ENCODE peak calls at places on chromosomes 13 and 19, in four cellular contexts. J is HEK293T, X is K562, G is HepG2. Q is an unnamed sample.

GRCh38 chr13:111394211-111394922 is 73.9 kb downstream of the TEX29 start:
- DNase-seq in G (no peak), J (no peak), X (no peak), Q (no peak)

GRCh38 chr19:13011653-13012389 is 16.5 kb downstream of the NFIX start:
- DNase-seq in X (no peak), J (no peak), G (no peak), Q (no peak)

GRCh38 chr19:7138402-7138801 is 68.9 kb downstream of the ZNF557 start:
- DNase-seq in J (no peak), X (no peak), G (no peak), Q (no peak)

GRCh38 chr19:32287811-32288227 is 57.6 kb upstream of the ZNF507 start:
- DNase-seq in G (peak; percentile 67), X (peak; percentile 78), J (peak; percentile 66), Q (no peak)

GRCh38 chr19:7476941-7477494 is 11.8 kb downstream of the PEX11G start:
- DNase-seq in G (no peak), X (no peak), J (no peak), Q (no peak)

GRCh38 chr13:26985285-26985878 is 186.2 kb downstream of the USP12 start:
- DNase-seq in G (peak; percentile 74), X (peak; percentile 81), J (peak; percentile 68), Q (peak; percentile 49)

GRCh38 chr13:51453308-51453958 is 597 bp upstream of the INTS6 start:
- DNase-seq in G (peak; percentile 90), X (peak; percentile 86), J (peak; percentile 66), Q (peak; percentile 42)

GRCh38 chr13:100506154-100506553 is 82.4 kb downstream of the GGACT start:
- DNase-seq in J (no peak), X (no peak), G (no peak), Q (no peak)

GRCh38 chr13:78593652-78594494 is 9.5 kb downstream of the POU4F1 start:
- DNase-seq in G (no peak), X (no peak), J (peak; percentile 71), Q (no peak)

GRCh38 chr19:6610934-6611370 is 20.0 kb upstream of the CD70 start:
- DNase-seq in J (no peak), X (no peak), G (no peak), Q (no peak)

GRCh38 chr19:37928527-37929286 is 21.7 kb downstream of the SIPA1L3 start:
- DNase-seq in J (no peak), X (no peak), G (no peak), Q (peak; percentile 90)

GRCh38 chr13:113400621-113401451 is 36.9 kb upstream of the GRTP1 start:
- DNase-seq in G (no peak), X (no peak), J (no peak), Q (no peak)

GRCh38 chr13:98930014-98930625 is 47.7 kb downstream of the DOCK9 start:
- DNase-seq in J (no peak), G (no peak), X (no peak), Q (no peak)

GRCh38 chr19:43152217-43152616 is 34.1 kb downstream of the PSG5 start:
- DNase-seq in G (no peak), X (no peak), J (no peak), Q (no peak)

GRCh38 chr19:51253088-51253806 is 2.4 kb downstream of the SIGLECL1 start:
- DNase-seq in X (peak; percentile 15), G (no peak), J (no peak), Q (no peak)
- TF ChIP-seq BHLHE40 in X (no peak), G (no peak), J (no peak), Q (no peak)

DNA sequence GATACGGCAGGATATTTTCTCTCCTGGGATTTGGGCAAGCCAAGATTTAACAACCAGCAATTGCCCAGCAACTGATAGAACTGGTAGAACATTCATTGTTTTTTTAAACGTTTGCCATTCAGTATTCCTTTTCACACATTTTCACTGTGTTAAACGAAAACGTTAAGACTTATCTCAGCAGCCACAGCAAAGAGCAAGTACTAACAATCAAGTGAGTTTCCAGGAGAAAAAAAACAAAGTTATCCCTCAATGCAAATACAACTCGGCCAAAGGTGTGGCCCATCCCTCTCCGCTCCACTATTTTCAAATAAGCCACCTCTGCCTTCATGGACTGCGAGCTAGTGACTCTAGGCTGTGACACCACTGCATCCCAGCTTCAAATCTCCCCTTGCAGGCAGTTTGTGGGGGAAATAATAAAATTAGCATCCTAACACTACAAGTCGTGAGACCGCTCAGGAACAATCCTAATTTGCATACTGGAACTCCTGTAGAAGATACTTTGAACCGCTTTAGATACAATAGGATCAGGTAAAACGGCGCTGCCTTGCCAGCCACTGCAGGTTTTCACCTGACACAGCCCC is 449 bp upstream of the RFXAP start:
- DNase-seq in G (no peak), X (no peak), J (peak; percentile 9), Q (no peak)
- TF ChIP-seq TARDBP in G (no peak), X (no peak), J (no peak), Q (no peak)

GRCh38 chr19:35693422-35693821 is 10.9 kb upstream of the ZBTB32 start:
- DNase-seq in G (no peak), X (no peak), J (no peak), Q (no peak)

GRCh38 chr19:35693835-35694599 is 10.3 kb upstream of the ZBTB32 start:
- DNase-seq in G (peak; percentile 81), J (peak; percentile 87), X (peak; percentile 92), Q (peak; percentile 79)

GRCh38 chr19:35692010-35692409 is 12.3 kb upstream of the ZBTB32 start:
- DNase-seq in G (no peak), X (no peak), J (no peak), Q (no peak)

DNA sequence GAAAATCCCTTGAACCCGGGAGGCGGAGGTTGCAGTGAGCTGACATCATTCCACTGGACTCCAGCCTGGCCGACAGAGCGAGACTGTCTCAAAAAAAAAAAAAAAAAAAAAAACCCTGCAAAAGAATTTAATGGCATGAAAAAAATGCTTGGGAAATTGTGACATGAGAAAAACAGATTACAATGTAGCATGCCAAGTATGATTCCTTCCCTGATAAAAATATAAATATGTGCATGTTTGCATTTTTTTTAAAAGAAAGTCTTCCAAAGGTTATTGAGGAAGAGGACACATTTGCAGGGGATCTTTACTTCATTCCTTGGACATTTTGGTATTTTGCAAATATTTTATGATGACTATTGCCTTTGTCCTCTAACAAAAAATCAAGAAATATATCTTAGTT is 14.5 kb upstream of the ZBTB32 start:
- DNase-seq in J (no peak), G (no peak), X (no peak), Q (no peak)
- TF ChIP-seq BHLHE40 in J (no peak), G (no peak), X (no peak), Q (no peak)

GRCh38 chr19:16417660-16418596 is 53.8 kb downstream of the EPS15L1 start:
- DNase-seq in X (peak; percentile 63), G (peak; percentile 30), J (peak; percentile 89), Q (no peak)
- TF ChIP-seq TARDBP in X (no peak), G (no peak), J (no peak), Q (no peak)

Q was measured in GM12878.